ENCODE peak calls at places on chromosome 15, in eight cellular contexts. K is T-helper 1 cell, P is B cell, L is EH, M is GM23338, B is activated gamma-delta T cell treated with Interleukin-2 at 50 U/mL for 16 hours, O is SHP77, J is kidney tubule cell. N is an unnamed sample.
A peak's percentile ranks its signal among the peaks of the same experiment; 100 is the strongest.

GRCh38 chr15:63371297-63371918 is 10.2 kb downstream of the CA12 start:
- DNase-seq in K (no peak), P (no peak), L (peak; percentile 61), M (no peak), B (no peak), O (no peak), J (peak; percentile 18), N (no peak)

GRCh38 chr15:80615783-80616391 is 79.2 kb upstream of the ABHD17C start:
- DNase-seq in K (no peak), P (no peak), L (peak; percentile 82), M (no peak), B (no peak), O (peak; percentile 78), J (peak; percentile 33), N (no peak)

GRCh38 chr15:83739629-83740028 is 85.7 kb downstream of the ADAMTSL3 start:
- DNase-seq in K (no peak), P (no peak), L (no peak), M (no peak), B (no peak), O (no peak), J (no peak), N (no peak)

GRCh38 chr15:49242820-49243219 is 72.8 kb downstream of the GALK2 start:
- DNase-seq in K (no peak), P (no peak), L (peak; percentile 92), M (peak; percentile 41), B (no peak), O (no peak), J (no peak), N (no peak)

GRCh38 chr15:65020419-65020818 is 9.0 kb downstream of the MTFMT start:
- DNase-seq in K (no peak), P (no peak), L (no peak), M (no peak), B (no peak), O (no peak), J (peak; percentile 10), N (no peak)

GRCh38 chr15:48324949-48325348 is 6.3 kb upstream of the DUT start:
- DNase-seq in K (no peak), P (no peak), L (no peak), M (no peak), B (no peak), O (no peak), J (no peak), N (no peak)

GRCh38 chr15:80556694-80557367 is 138.3 kb upstream of the ABHD17C start:
- DNase-seq in K (no peak), P (no peak), L (no peak), M (no peak), B (no peak), O (no peak), J (no peak), N (no peak)

GRCh38 chr15:56886450-56886856 is 32.0 kb upstream of the TCF12 start:
- DNase-seq in K (no peak), P (peak; percentile 19), L (no peak), M (peak; percentile 21), B (no peak), O (no peak), J (no peak), N (no peak)

GRCh38 chr15:83365370-83365938 is 81.0 kb upstream of the BNC1 start:
- DNase-seq in K (no peak), P (no peak), L (peak; percentile 77), M (peak; percentile 76), B (no peak), O (no peak), J (peak; percentile 39), N (no peak)

GRCh38 chr15:65421360-65422215 is 1.2 kb downstream of the IGDCC4 start:
- DNase-seq in K (no peak), P (peak; percentile 55), L (peak; percentile 43), M (peak; percentile 98), B (no peak), O (peak; percentile 29), J (peak; percentile 85), N (peak; percentile 78)

GRCh38 chr15:42100021-42100800 is 5.8 kb upstream of the PLA2G4D start:
- DNase-seq in K (no peak), P (no peak), L (peak; percentile 48), M (no peak), B (no peak), O (no peak), J (peak; percentile 74), N (no peak)

GRCh38 chr15:59622289-59622688 is 10.7 kb downstream of the GCNT3 start:
- DNase-seq in K (no peak), P (peak; percentile 41), L (peak; percentile 45), M (peak; percentile 79), B (peak; percentile 6), O (peak; percentile 26), J (peak; percentile 62), N (peak; percentile 73)

GRCh38 chr15:29978411-29979382 is 104.1 kb upstream of the GOLGA8J start:
- DNase-seq in K (no peak), P (no peak), L (no peak), M (no peak), B (no peak), O (no peak), J (peak; percentile 56), N (no peak)

GRCh38 chr15:55289011-55289572 is 521 bp downstream of the RAB27A start:
- DNase-seq in K (no peak), P (peak; percentile 45), L (peak; percentile 43), M (peak; percentile 57), B (peak; percentile 23), O (peak; percentile 18), J (peak; percentile 30), N (peak; percentile 42)

GRCh38 chr15:88467935-88468528 is 524 bp downstream of the MRPS11 start:
- DNase-seq in K (no peak), P (no peak), L (no peak), M (peak; percentile 67), B (no peak), O (no peak), J (no peak), N (no peak)

GRCh38 chr15:69081310-69082004 is 67.0 kb downstream of the NOX5 start:
- DNase-seq in K (no peak), P (no peak), L (peak; percentile 80), M (peak; percentile 52), B (no peak), O (no peak), J (peak; percentile 39), N (no peak)

GRCh38 chr15:85329561-85330421 is 50.6 kb upstream of the AKAP13 start:
- DNase-seq in K (no peak), P (peak; percentile 62), L (peak; percentile 71), M (no peak), B (no peak), O (no peak), J (peak; percentile 58), N (peak; percentile 69)

GRCh38 chr15:87671289-87671688 is 585.2 kb downstream of the NTRK3 start:
- DNase-seq in K (no peak), P (no peak), L (no peak), M (no peak), B (no peak), O (no peak), J (no peak), N (no peak)

GRCh38 chr15:64851503-64851840 is 9.8 kb downstream of the PLEKHO2 start:
- DNase-seq in K (no peak), P (no peak), L (peak; percentile 97), M (peak; percentile 72), B (no peak), O (no peak), J (peak; percentile 24), N (no peak)

GRCh38 chr15:58501636-58502178 is 69.9 kb downstream of the LIPC start:
- DNase-seq in K (no peak), P (no peak), L (peak; percentile 48), M (no peak), B (no peak), O (no peak), J (no peak), N (no peak)

GRCh38 chr15:71093089-71094024 is 21.9 kb upstream of the THSD4 start:
- DNase-seq in K (no peak), P (no peak), L (peak; percentile 91), M (no peak), B (no peak), O (no peak), J (peak; percentile 95), N (no peak)

GRCh38 chr15:89654847-89655805 is at the start of gene KIF7:
- DNase-seq in K (no peak), P (peak; percentile 60), L (peak; percentile 65), M (peak; percentile 83), B (no peak), O (no peak), J (peak; percentile 16), N (peak; percentile 85)

GRCh38 chr15:83323296-83323711 is 38.8 kb upstream of the BNC1 start:
- DNase-seq in K (no peak), P (no peak), L (peak; percentile 92), M (no peak), B (no peak), O (no peak), J (peak; percentile 100), N (no peak)

GRCh38 chr15:64622410-64623260 is 152.8 kb downstream of the RBPMS2 start:
- DNase-seq in K (peak; percentile 27), P (peak; percentile 26), L (no peak), M (no peak), B (peak; percentile 48), O (no peak), J (no peak), N (peak; percentile 46)

GRCh38 chr15:63983071-63983711 is 63.1 kb downstream of the DAPK2 start:
- DNase-seq in K (no peak), P (no peak), L (no peak), M (no peak), B (no peak), O (no peak), J (no peak), N (no peak)

GRCh38 chr15:95162069-95162468 is 930.7 kb downstream of the MCTP2 start:
- DNase-seq in K (no peak), P (no peak), L (peak; percentile 50), M (no peak), B (no peak), O (no peak), J (no peak), N (no peak)

GRCh38 chr15:29792426-29793159 is 29.7 kb downstream of the TJP1 start:
- DNase-seq in K (no peak), P (no peak), L (peak; percentile 86), M (no peak), B (no peak), O (no peak), J (no peak), N (no peak)

N was measured in GM13977.